ENCODE peak calls at places on chromosomes 16 and 17, in seven cellular contexts. R is HEK293T, K is HCT116, U is HepG2, Q is GM12878, I is H1, V is K562. D is an unnamed sample.

GRCh38 chr16:46916980-46917379 is 32.8 kb downstream of the GPT2 start:
- DNase-seq in K (peak), Q (no peak), U (peak), V (peak), R (peak), I (no peak), D (no peak)

GRCh38 chr16:70561623-70562022 is 38.0 kb downstream of the SF3B3 start:
- DNase-seq in I (no peak), V (no peak), K (no peak), R (no peak), Q (no peak), U (no peak), D (no peak)

GRCh38 chr16:48435906-48436305 is 50.7 kb upstream of the SIAH1 start:
- DNase-seq in K (no peak), I (no peak), V (no peak), R (no peak), U (no peak), Q (no peak), D (no peak)

GRCh38 chr16:50306287-50306686 is 39.9 kb downstream of the ADCY7 start:
- DNase-seq in Q (no peak), U (no peak), V (no peak), R (no peak), I (peak), K (no peak), D (no peak)

GRCh38 chr17:17890773-17891759 is 54.3 kb upstream of the SREBF1 start:
- DNase-seq in I (no peak), K (peak), U (peak), V (peak), R (peak), Q (no peak), D (peak)

GRCh38 chr16:48188449-48189102 is 32.8 kb upstream of the ABCC12 start:
- DNase-seq in K (no peak), V (no peak), Q (peak), I (no peak), U (peak), R (no peak), D (no peak)

GRCh38 chr17:49548506-49549310 is 27.0 kb upstream of the NXPH3 start:
- DNase-seq in K (peak), U (peak), V (peak), I (peak), Q (no peak), R (peak), D (peak)

GRCh38 chr16:65106792-65107191 is 15.1 kb downstream of the CDH11 start:
- DNase-seq in U (no peak), K (no peak), I (no peak), V (no peak), R (no peak), Q (no peak), D (no peak)

GRCh38 chr16:3980311-3981111 is 100.0 kb upstream of the CREBBP start:
- DNase-seq in U (no peak), R (no peak), I (no peak), Q (no peak), V (no peak), K (no peak), D (no peak)

GRCh38 chr17:40503154-40503553 is 1.7 kb upstream of the TNS4 start:
- DNase-seq in I (no peak), U (no peak), V (no peak), R (no peak), K (no peak), Q (no peak), D (no peak)

GRCh38 chr17:43411820-43412529 is 13.2 kb downstream of the ARL4D start:
- DNase-seq in I (no peak), U (no peak), Q (no peak), V (no peak), K (no peak), R (no peak), D (no peak)

GRCh38 chr16:29990033-29990432 is 5.4 kb downstream of the HIRIP3 start:
- DNase-seq in U (no peak), V (no peak), I (no peak), Q (no peak), K (no peak), R (no peak), D (no peak)

GRCh38 chr16:88473666-88474534 is 20.8 kb downstream of the ZFPM1 start:
- DNase-seq in U (no peak), K (no peak), Q (no peak), I (no peak), V (peak), R (no peak), D (no peak)

GRCh38 chr17:36918260-36918691 is 19.0 kb upstream of the LHX1 start:
- DNase-seq in Q (no peak), R (no peak), I (no peak), V (no peak), U (no peak), K (peak), D (no peak)

GRCh38 chr17:40264458-40265185 is 23.1 kb upstream of the CDC6 start:
- DNase-seq in U (no peak), R (no peak), K (no peak), I (no peak), V (no peak), Q (no peak), D (no peak)

GRCh38 chr17:35051183-35051578 is 12.3 kb downstream of the RFFL start:
- DNase-seq in V (no peak), U (peak), I (no peak), R (no peak), K (no peak), Q (no peak), D (no peak)

GRCh38 chr16:86697715-86698114 is 119.4 kb downstream of the FOXL1 start:
- DNase-seq in R (no peak), I (no peak), K (no peak), Q (no peak), V (no peak), U (no peak), D (no peak)

GRCh38 chr17:68389041-68389440 is 68.3 kb downstream of the WIPI1 start:
- DNase-seq in Q (no peak), R (no peak), I (no peak), V (no peak), K (no peak), U (no peak), D (no peak)

GRCh38 chr16:28218109-28218508 is 6.3 kb upstream of the XPO6 start:
- DNase-seq in R (peak), K (peak), Q (no peak), V (no peak), I (no peak), U (peak), D (peak)

GRCh38 chr17:35780876-35781409 is 14.5 kb downstream of the MMP28 start:
- DNase-seq in V (no peak), U (no peak), K (no peak), Q (no peak), R (no peak), I (no peak), D (no peak)

GRCh38 chr17:34665803-34666763 is 86.7 kb downstream of the TMEM132E start:
- DNase-seq in K (no peak), I (peak), R (no peak), U (no peak), Q (no peak), V (no peak), D (peak)

GRCh38 chr17:12859520-12859919 is 70.2 kb downstream of the ARHGAP44 start:
- DNase-seq in V (no peak), I (no peak), K (no peak), U (no peak), Q (peak), R (no peak), D (no peak)

GRCh38 chr17:73371285-73371684 is 59.5 kb upstream of the CDC42EP4 start:
- DNase-seq in V (no peak), R (no peak), K (no peak), Q (no peak), I (no peak), U (no peak), D (no peak)

GRCh38 chr16:4327782-4328579 is 12.1 kb downstream of the GLIS2 start:
- DNase-seq in R (no peak), I (peak), V (no peak), U (peak), Q (no peak), K (no peak), D (peak)

GRCh38 chr16:4954714-4955113 is 3.4 kb upstream of the SEC14L5 start:
- DNase-seq in I (no peak), V (no peak), K (no peak), Q (no peak), U (no peak), R (no peak), D (no peak)

GRCh38 chr17:21061158-21061835 is 18.5 kb upstream of the USP22 start:
- DNase-seq in K (no peak), Q (no peak), R (no peak), I (no peak), U (no peak), V (no peak), D (no peak)

GRCh38 chr16:80993293-80993691 is 13.4 kb downstream of the CMC2 start:
- DNase-seq in R (no peak), V (no peak), K (no peak), Q (no peak), U (peak), I (no peak), D (no peak)

GRCh38 chr17:12406623-12407228 is 259.0 kb upstream of the MYOCD start:
- DNase-seq in R (no peak), V (no peak), Q (no peak), K (no peak), I (no peak), U (no peak), D (no peak)

GRCh38 chr17:64682261-64683181 is 20.4 kb upstream of the SMURF2 start:
- DNase-seq in U (no peak), I (no peak), K (no peak), V (no peak), Q (no peak), R (no peak), D (no peak)

DNA sequence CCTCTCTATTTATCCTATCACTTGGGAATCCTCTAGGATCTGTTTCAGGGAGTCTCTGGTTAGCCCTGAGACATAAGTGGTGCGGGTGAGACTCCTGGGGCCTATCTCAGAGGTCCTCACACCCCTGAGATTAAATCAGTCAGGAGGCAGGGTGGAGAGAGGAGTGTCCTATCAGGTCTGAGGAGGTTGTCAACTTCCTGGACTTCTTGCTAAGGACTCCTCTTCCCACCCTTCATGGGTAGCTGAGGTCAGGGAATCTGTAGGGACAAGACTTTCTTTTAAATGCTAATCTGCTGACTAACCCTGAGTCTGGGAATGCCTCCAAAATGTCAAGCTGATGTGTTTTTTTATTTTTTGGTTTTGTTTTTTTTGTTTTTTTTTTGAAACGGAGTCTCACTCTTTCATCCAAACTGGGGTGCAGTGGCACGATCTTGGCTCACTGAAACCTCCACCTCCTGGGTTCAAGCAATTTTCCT is 6.6 kb upstream of the ARMC5 start:
- DNase-seq in R (no peak), K (no peak), Q (no peak), I (no peak), U (no peak), V (peak), D (no peak)
- TF ChIP-seq SP1 in R (no peak), K (peak), Q (no peak), I (no peak), U (no peak), V (no peak), D (no peak)

GRCh38 chr17:6456321-6456720 is 12.1 kb downstream of the PIMREG start:
- DNase-seq in U (no peak), I (no peak), R (no peak), Q (no peak), V (no peak), K (no peak), D (no peak)

GRCh38 chr17:6458416-6458950 is 14.2 kb downstream of the PIMREG start:
- DNase-seq in U (no peak), V (no peak), I (no peak), K (no peak), R (no peak), Q (no peak), D (no peak)

GRCh38 chr17:6457688-6458190 is 13.5 kb downstream of the PIMREG start:
- DNase-seq in U (peak), R (no peak), V (peak), Q (no peak), I (no peak), K (no peak), D (no peak)

GRCh38 chr17:6455321-6455705 is 11.1 kb downstream of the PIMREG start:
- DNase-seq in V (no peak), R (no peak), Q (no peak), I (peak), K (no peak), U (no peak), D (peak)

DNA sequence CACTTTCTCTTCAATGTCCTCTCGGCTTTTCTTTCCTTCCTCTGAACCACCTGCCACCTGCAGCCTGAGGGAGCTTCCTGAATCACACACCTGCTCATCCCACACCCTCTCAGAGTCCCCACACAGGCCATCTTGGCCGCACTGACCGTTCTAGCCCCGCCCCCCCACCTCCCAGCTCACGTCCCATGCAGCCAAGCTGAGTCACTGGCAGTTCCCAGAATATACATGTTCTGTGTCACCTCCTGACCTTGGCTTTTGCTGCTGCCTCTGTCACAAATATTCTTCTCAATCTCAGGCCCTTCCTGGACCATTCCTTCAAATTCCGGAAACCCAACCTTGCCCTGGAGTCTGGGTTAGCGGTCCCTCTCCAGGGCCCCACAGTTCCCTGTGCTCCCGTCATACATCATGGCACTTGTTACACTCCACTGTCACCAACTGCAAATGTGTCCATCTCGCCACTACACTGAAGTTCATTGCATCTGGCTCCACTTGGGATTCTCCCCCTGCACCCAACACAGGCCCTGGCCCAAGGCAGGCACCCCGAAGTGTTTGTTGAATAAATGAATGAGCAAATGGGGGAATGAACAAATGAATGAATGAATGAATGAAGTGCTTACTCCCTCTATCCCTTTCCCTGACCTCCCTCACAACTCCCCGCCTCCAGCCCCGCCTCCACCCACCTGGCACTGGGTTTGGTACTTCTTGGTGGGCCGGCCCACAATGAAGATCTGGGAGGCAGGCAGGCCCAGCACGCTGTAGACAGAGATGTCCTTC is 12.8 kb downstream of the PIMREG start:
- DNase-seq in V (peak), U (peak), R (no peak), I (no peak), Q (no peak), K (no peak), D (no peak)
- TF ChIP-seq SP1 in V (no peak), U (no peak), R (no peak), I (no peak), Q (no peak), K (no peak), D (no peak)

GRCh38 chr17:50719144-50719923 is at the start of gene LUC7L3:
- DNase-seq in Q (peak), V (peak), K (peak), I (peak), R (peak), U (peak), D (peak)
- TF ChIP-seq SP1 in Q (peak), V (peak), K (peak), I (peak), R (peak), U (peak), D (peak)

GRCh38 chr17:75634754-75635609 is 1.7 kb downstream of the SMIM5 start:
- DNase-seq in R (no peak), U (no peak), V (no peak), Q (no peak), K (no peak), I (peak), D (no peak)
- TF ChIP-seq SP1 in R (no peak), U (no peak), V (no peak), Q (no peak), K (no peak), I (no peak), D (no peak)

GRCh38 chr16:14310519-14310991 is 239.4 kb downstream of the MRTFB start:
- DNase-seq in R (no peak), Q (peak), K (no peak), U (peak), I (no peak), V (peak), D (peak)
- TF ChIP-seq SP1 in R (no peak), Q (peak), K (no peak), U (no peak), I (no peak), V (no peak), D (no peak)

DNA sequence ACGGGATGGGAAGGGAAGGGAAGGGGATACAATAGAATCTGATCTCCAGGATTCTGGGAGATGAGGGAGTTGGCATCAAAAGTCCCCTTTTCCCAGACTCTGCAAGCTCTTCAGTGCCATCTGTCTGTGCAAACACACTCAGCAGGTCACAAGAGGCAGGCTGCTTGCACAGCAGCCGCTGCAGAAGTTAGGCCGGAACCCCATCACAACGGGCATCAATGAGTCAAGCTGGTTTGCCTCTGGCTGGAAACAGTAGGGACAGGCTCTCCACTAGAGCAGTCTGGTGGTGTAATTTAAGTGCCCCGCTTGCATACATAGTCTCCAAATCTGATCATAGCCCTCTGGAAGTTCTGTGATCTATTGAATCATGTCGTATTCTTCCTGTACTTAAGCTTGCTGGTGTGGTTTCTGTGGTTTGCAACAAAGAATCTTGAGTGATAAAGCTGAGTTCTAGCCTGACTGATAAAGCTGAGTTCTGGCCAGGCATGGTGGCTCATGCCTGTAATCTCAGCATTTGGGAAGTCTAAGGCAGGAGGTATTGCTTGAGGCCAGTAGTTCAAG is 33.7 kb upstream of the KDM8 start:
- DNase-seq in K (no peak), I (no peak), V (no peak), R (no peak), U (peak), Q (peak), D (no peak)
- TF ChIP-seq SP1 in K (no peak), I (no peak), V (no peak), R (no peak), U (no peak), Q (no peak), D (no peak)

GRCh38 chr16:55169780-55170179 is 154.2 kb upstream of the IRX6 start:
- DNase-seq in K (no peak), Q (no peak), U (no peak), I (no peak), R (no peak), V (no peak), D (no peak)
- TF ChIP-seq SP1 in K (no peak), Q (no peak), U (no peak), I (no peak), R (no peak), V (no peak), D (no peak)

GRCh38 chr16:89553733-89554132 is 6.7 kb upstream of the RPL13 start:
- DNase-seq in K (no peak), R (no peak), U (no peak), V (no peak), I (no peak), Q (no peak), D (no peak)
- TF ChIP-seq SP1 in K (no peak), R (no peak), U (no peak), V (no peak), I (no peak), Q (no peak), D (no peak)

GRCh38 chr17:19759934-19760530 is 11.9 kb upstream of the ALDH3A1 start:
- DNase-seq in R (no peak), Q (no peak), I (no peak), K (no peak), V (no peak), U (no peak), D (no peak)
- TF ChIP-seq SP1 in R (no peak), Q (no peak), I (no peak), K (no peak), V (no peak), U (no peak), D (no peak)

GRCh38 chr16:66194866-66195265 is 171.6 kb upstream of the CDH5 start:
- DNase-seq in R (no peak), V (no peak), U (no peak), K (no peak), Q (no peak), I (no peak), D (no peak)

GRCh38 chr16:66188786-66189725 is 177.4 kb upstream of the CDH5 start:
- DNase-seq in K (no peak), U (no peak), V (no peak), Q (no peak), R (no peak), I (peak), D (no peak)

GRCh38 chr16:66190411-66190810 is 176.1 kb upstream of the CDH5 start:
- DNase-seq in R (no peak), K (no peak), Q (no peak), V (no peak), I (no peak), U (no peak), D (no peak)

GRCh38 chr16:66193543-66194229 is 172.8 kb upstream of the CDH5 start:
- DNase-seq in R (no peak), I (peak), Q (no peak), V (no peak), K (no peak), U (no peak), D (no peak)

DNA sequence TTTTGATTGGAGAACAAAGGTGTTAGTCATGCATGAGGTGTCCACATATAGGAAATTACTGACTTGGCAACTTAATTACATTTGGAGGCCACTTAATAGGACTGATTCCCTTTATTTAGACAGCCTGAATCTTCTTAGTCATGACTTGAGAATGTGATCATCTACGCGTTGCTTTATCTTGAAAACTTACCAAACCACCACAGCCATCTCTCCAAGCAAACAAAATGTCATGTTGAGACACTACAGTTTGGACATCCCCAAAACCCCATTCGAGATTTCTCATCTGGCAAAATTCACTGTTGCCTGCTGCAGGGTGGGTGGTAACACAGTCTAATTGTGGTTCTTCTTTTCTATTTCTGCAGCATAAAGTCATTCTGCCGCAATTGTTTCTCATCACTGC is 176.5 kb upstream of the CDH5 start:
- DNase-seq in I (no peak), Q (no peak), K (no peak), U (no peak), R (no peak), V (no peak), D (no peak)
- TF ChIP-seq SP1 in I (no peak), Q (no peak), K (no peak), U (no peak), R (no peak), V (no peak), D (no peak)

D was measured in WTC11.